ENCODE peak calls at places on chromosomes 11 and 22, in four cellular contexts. One of them, this sample, is unnamed.

GRCh38 chr11:128942807-128943430 is at the start of gene TP53AIP1:
- DNase-seq in neuronal stem cell: no peak
- DNase-seq in fibroblast of lung: no peak
- DNase-seq in foreskin fibroblast: no peak
- DNase-seq in this sample: no peak

GRCh38 chr11:103586756-103587155 is 449.7 kb upstream of the DDI1 start:
- DNase-seq in neuronal stem cell: no peak
- DNase-seq in foreskin fibroblast: no peak
- DNase-seq in fibroblast of lung: no peak
- DNase-seq in this sample: peak

GRCh38 chr22:49768511-49768910 is 59.2 kb downstream of the BRD1 start:
- DNase-seq in fibroblast of lung: peak
- DNase-seq in foreskin fibroblast: no peak
- DNase-seq in neuronal stem cell: no peak
- DNase-seq in this sample: no peak

GRCh38 chr11:69642549-69642912 is 1.6 kb downstream of the CCND1 start:
- DNase-seq in foreskin fibroblast: no peak
- DNase-seq in fibroblast of lung: no peak
- DNase-seq in neuronal stem cell: no peak
- DNase-seq in this sample: no peak

GRCh38 chr11:35590412-35590811 is 27.8 kb upstream of the FJX1 start:
- DNase-seq in foreskin fibroblast: peak
- DNase-seq in fibroblast of lung: no peak
- DNase-seq in neuronal stem cell: no peak
- DNase-seq in this sample: no peak

GRCh38 chr11:22920939-22921565 is 60.8 kb upstream of the CCDC179 start:
- DNase-seq in neuronal stem cell: peak
- DNase-seq in foreskin fibroblast: peak
- DNase-seq in fibroblast of lung: peak
- DNase-seq in this sample: peak

GRCh38 chr11:2410616-2411015 is 10.1 kb downstream of the TSSC4 start:
- DNase-seq in fibroblast of lung: no peak
- DNase-seq in foreskin fibroblast: no peak
- DNase-seq in neuronal stem cell: no peak
- DNase-seq in this sample: no peak

GRCh38 chr22:21951931-21952465 is 650 bp downstream of the PPM1F start:
- DNase-seq in foreskin fibroblast: peak
- DNase-seq in neuronal stem cell: no peak
- DNase-seq in fibroblast of lung: peak
- DNase-seq in this sample: peak

GRCh38 chr22:34036936-34037335 is 116.7 kb upstream of the LARGE1 start:
- DNase-seq in foreskin fibroblast: no peak
- DNase-seq in neuronal stem cell: peak
- DNase-seq in fibroblast of lung: no peak
- DNase-seq in this sample: no peak

GRCh38 chr11:69309800-69310280 is 15.9 kb downstream of the MYEOV start:
- DNase-seq in foreskin fibroblast: no peak
- DNase-seq in fibroblast of lung: peak
- DNase-seq in neuronal stem cell: no peak
- DNase-seq in this sample: no peak

GRCh38 chr11:129861702-129862107 is 33.7 kb downstream of the NFRKB start:
- DNase-seq in neuronal stem cell: peak
- DNase-seq in fibroblast of lung: peak
- DNase-seq in foreskin fibroblast: peak
- DNase-seq in this sample: peak

GRCh38 chr11:125379565-125380343 is 116.3 kb downstream of the FEZ1 start:
- DNase-seq in foreskin fibroblast: no peak
- DNase-seq in fibroblast of lung: no peak
- DNase-seq in neuronal stem cell: no peak
- DNase-seq in this sample: no peak

GRCh38 chr11:94128746-94129504 is at the start of gene PANX1:
- DNase-seq in neuronal stem cell: peak
- DNase-seq in fibroblast of lung: peak
- DNase-seq in foreskin fibroblast: peak
- DNase-seq in this sample: peak

GRCh38 chr11:110501428-110501827 is 71.7 kb downstream of the FDX1 start:
- DNase-seq in fibroblast of lung: no peak
- DNase-seq in neuronal stem cell: no peak
- DNase-seq in foreskin fibroblast: no peak
- DNase-seq in this sample: no peak

GRCh38 chr22:22863001-22863400 is 24.6 kb upstream of the IGLL5 start:
- DNase-seq in neuronal stem cell: no peak
- DNase-seq in foreskin fibroblast: no peak
- DNase-seq in fibroblast of lung: no peak
- DNase-seq in this sample: no peak

GRCh38 chr22:23892626-23893445 is 1.3 kb upstream of the MIF start:
- DNase-seq in foreskin fibroblast: no peak
- DNase-seq in fibroblast of lung: no peak
- DNase-seq in neuronal stem cell: no peak
- DNase-seq in this sample: no peak

GRCh38 chr22:28761449-28761755 is 11.1 kb upstream of the CCDC117 start:
- DNase-seq in neuronal stem cell: no peak
- DNase-seq in fibroblast of lung: no peak
- DNase-seq in foreskin fibroblast: no peak
- DNase-seq in this sample: no peak

GRCh38 chr22:28771195-28771791 is 1.2 kb upstream of the CCDC117 start:
- DNase-seq in fibroblast of lung: no peak
- DNase-seq in foreskin fibroblast: no peak
- DNase-seq in neuronal stem cell: no peak
- DNase-seq in this sample: no peak

GRCh38 chr22:28769394-28770085 is 3.0 kb upstream of the CCDC117 start:
- DNase-seq in fibroblast of lung: no peak
- DNase-seq in foreskin fibroblast: no peak
- DNase-seq in neuronal stem cell: no peak
- DNase-seq in this sample: no peak

GRCh38 chr22:28768701-28769393 is 3.6 kb upstream of the CCDC117 start:
- DNase-seq in neuronal stem cell: no peak
- DNase-seq in fibroblast of lung: no peak
- DNase-seq in foreskin fibroblast: no peak
- DNase-seq in this sample: no peak

GRCh38 chr22:28766628-28767027 is 5.9 kb upstream of the CCDC117 start:
- DNase-seq in foreskin fibroblast: no peak
- DNase-seq in neuronal stem cell: no peak
- DNase-seq in fibroblast of lung: no peak
- DNase-seq in this sample: no peak
- H3K4me3 ChIP-seq in foreskin fibroblast: no peak
- H3K4me3 ChIP-seq in neuronal stem cell: no peak
- H3K4me3 ChIP-seq in fibroblast of lung: no peak
- H3K4me3 ChIP-seq in this sample: no peak

DNA sequence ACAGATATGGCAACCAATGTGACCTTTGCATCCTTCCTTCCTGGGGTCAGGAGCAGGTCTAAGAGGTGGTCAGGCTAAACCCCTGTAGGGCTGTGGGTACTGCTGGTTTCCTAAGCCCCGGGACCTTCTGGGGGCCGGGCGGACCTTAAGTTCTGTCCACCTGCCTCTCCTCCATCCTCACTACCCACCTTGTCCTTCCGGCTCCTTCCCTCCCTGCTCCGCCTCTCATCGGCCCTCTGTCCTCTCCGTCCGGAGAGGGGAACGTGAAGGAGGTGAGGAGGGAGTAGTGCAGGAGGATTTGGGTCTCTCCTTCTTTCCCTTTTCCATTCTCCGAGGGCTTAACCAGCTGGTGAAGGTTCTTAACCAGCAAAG is 28.3 kb upstream of the PARVB start:
- DNase-seq in foreskin fibroblast: no peak
- DNase-seq in neuronal stem cell: no peak
- DNase-seq in fibroblast of lung: no peak
- DNase-seq in this sample: no peak
- H3K4me3 ChIP-seq in foreskin fibroblast: no peak
- H3K4me3 ChIP-seq in neuronal stem cell: no peak
- H3K4me3 ChIP-seq in fibroblast of lung: no peak
- H3K4me3 ChIP-seq in this sample: no peak

GRCh38 chr11:9601041-9601875 is 27.8 kb downstream of the WEE1 start:
- DNase-seq in neuronal stem cell: no peak
- DNase-seq in fibroblast of lung: peak
- DNase-seq in foreskin fibroblast: peak
- DNase-seq in this sample: peak

GRCh38 chr11:9601876-9602199 is 28.4 kb downstream of the WEE1 start:
- DNase-seq in foreskin fibroblast: no peak
- DNase-seq in fibroblast of lung: no peak
- DNase-seq in neuronal stem cell: no peak
- DNase-seq in this sample: no peak

GRCh38 chr11:9600166-9600565 is 26.7 kb downstream of the WEE1 start:
- DNase-seq in fibroblast of lung: no peak
- DNase-seq in foreskin fibroblast: no peak
- DNase-seq in neuronal stem cell: no peak
- DNase-seq in this sample: no peak

GRCh38 chr11:9604134-9604533 is 30.7 kb downstream of the WEE1 start:
- DNase-seq in fibroblast of lung: no peak
- DNase-seq in neuronal stem cell: no peak
- DNase-seq in foreskin fibroblast: no peak
- DNase-seq in this sample: no peak

GRCh38 chr11:9600651-9601040 is 27.2 kb downstream of the WEE1 start:
- DNase-seq in foreskin fibroblast: no peak
- DNase-seq in fibroblast of lung: no peak
- DNase-seq in neuronal stem cell: no peak
- DNase-seq in this sample: no peak
- H3K4me3 ChIP-seq in foreskin fibroblast: no peak
- H3K4me3 ChIP-seq in fibroblast of lung: no peak
- H3K4me3 ChIP-seq in neuronal stem cell: no peak
- H3K4me3 ChIP-seq in this sample: no peak

DNA sequence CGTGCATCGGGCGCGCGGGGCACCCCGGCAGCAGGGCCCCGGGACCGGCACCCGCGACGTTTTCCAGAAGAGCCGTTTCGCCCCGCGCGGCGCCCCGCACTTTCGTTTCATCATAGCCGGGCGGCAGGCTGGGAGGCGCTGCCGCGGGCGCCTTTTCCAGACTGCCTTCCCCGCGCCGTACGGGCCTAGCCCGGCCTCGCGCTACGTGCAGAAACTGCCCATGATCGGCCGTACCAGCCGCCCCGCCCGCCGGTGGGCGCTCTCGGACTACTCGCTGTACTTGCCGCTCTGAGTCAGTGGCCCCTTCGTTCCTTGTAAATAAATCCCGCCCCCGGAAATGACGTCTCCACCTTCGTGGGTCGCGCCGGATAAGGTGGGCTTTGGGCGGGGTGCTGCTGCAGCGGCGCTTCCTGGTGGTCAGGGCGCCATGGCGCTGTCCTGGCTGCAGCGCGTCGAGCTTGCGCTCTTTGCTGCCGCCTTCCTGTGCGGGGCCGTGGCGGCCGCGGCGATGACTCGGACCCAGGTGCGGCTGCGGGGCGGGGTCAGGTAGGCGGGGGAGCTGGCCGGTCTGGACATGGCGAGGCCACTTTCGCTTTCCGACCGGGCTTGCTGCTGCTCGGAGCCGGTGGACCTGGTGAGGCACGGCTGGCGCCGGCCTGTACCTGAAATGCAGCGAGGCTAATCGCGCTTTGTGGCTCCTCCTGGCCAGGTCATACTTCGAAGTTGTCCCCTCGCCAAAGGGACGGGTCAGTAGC is at the start of gene TMEM179B:
- DNase-seq in neuronal stem cell: peak
- DNase-seq in foreskin fibroblast: peak
- DNase-seq in fibroblast of lung: peak
- DNase-seq in this sample: peak
- H3K4me3 ChIP-seq in neuronal stem cell: peak
- H3K4me3 ChIP-seq in foreskin fibroblast: peak
- H3K4me3 ChIP-seq in fibroblast of lung: peak
- H3K4me3 ChIP-seq in this sample: peak

GRCh38 chr11:83033972-83034672 is 37.6 kb downstream of the RAB30 start:
- DNase-seq in neuronal stem cell: no peak
- DNase-seq in fibroblast of lung: peak
- DNase-seq in foreskin fibroblast: peak
- DNase-seq in this sample: no peak
- H3K4me3 ChIP-seq in neuronal stem cell: no peak
- H3K4me3 ChIP-seq in fibroblast of lung: peak
- H3K4me3 ChIP-seq in foreskin fibroblast: peak
- H3K4me3 ChIP-seq in this sample: peak

DNA sequence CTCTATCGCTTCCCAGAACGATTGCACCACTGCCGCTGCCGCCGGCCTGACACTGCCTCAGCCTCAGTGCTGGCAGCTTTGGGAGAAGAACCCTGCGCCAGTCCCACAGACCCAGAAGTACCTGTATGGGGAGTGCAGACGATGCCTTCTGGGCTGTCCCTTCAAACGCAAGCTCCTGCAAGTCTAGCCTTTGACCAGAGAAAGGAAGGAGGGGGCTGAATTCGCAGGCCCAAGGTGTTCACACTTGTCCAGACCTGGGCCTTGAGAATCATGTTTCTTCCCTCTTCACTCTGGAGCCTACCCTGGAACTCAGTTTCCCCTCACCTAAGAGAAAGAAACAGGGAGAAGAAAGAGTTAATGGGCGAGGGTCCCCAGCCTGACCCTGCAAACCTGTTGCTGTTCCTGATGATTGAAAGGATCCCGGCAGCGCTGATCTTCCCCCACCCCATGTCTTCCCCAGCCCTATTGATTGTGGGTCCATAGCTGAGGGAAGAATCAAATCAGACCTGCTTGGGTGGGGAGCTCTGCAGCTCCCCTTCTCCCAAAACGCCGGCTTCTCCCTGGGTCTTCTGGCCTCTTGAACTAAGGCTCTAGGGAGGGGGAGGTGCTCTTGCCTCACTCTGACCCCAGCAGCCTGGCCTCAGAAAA is 786 bp upstream of the MCAM start:
- DNase-seq in fibroblast of lung: peak
- DNase-seq in foreskin fibroblast: no peak
- DNase-seq in neuronal stem cell: no peak
- DNase-seq in this sample: no peak
- H3K4me3 ChIP-seq in fibroblast of lung: no peak
- H3K4me3 ChIP-seq in foreskin fibroblast: no peak
- H3K4me3 ChIP-seq in neuronal stem cell: no peak
- H3K4me3 ChIP-seq in this sample: peak

DNA sequence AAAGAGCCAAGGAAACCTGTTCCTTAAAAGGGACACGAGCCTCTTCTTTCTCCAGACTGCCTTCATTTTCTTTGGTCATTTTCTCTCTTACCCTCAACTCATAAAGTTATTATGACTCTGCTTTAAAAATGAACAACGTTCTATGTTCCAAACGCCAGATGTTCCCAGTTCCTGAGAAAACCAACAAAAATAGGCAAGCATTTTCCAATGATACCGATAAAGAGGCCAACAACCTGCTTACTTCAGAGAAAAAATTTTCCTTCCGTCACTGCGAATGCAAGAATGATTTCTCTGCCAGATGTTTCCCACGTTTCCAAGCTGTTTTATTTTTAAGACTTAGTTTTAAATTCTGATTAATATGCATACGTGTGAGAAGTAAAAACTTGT is 315 bp upstream of the TRPC6 start:
- DNase-seq in foreskin fibroblast: no peak
- DNase-seq in neuronal stem cell: no peak
- DNase-seq in fibroblast of lung: no peak
- DNase-seq in this sample: no peak
- H3K4me3 ChIP-seq in foreskin fibroblast: peak
- H3K4me3 ChIP-seq in neuronal stem cell: no peak
- H3K4me3 ChIP-seq in fibroblast of lung: peak
- H3K4me3 ChIP-seq in this sample: peak

DNA sequence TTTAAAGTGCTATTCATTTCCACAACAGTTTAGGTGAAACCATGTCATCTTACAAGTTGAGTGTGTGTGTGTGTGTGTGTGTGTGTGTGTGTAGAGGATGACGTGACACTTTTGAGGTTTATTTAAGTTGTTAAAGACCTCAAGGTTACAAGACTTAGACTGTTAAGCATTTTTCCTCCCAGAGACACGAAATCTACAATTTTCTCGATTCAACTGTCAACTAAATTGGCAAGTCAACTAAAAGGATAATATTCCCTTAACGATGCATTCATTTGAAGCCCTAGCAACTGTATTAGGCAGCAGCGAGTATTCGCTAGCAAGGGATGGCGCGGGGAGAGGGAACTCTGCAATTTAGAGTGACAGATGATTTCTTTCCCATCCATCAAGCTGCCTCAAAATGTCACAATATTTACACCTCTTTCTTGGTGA is 17.6 kb upstream of the BDNF start:
- DNase-seq in fibroblast of lung: peak
- DNase-seq in neuronal stem cell: no peak
- DNase-seq in foreskin fibroblast: no peak
- DNase-seq in this sample: no peak
- H3K4me3 ChIP-seq in fibroblast of lung: peak
- H3K4me3 ChIP-seq in neuronal stem cell: peak
- H3K4me3 ChIP-seq in foreskin fibroblast: peak
- H3K4me3 ChIP-seq in this sample: peak

This sample was measured in AG04450.